ENCODE peak calls at places on chromosomes 13 and 19, in four cellular contexts. M is GM12865, D is nephron progenitor cell, J is progenitor cell of endocrine pancreas. B is an unnamed sample.

GRCh38 chr13:23723463-23723862 is 153.3 kb downstream of the TNFRSF19 start:
- DNase-seq in J (no peak), M (no peak), D (no peak), B (no peak)

GRCh38 chr19:6383188-6383587 is 7.5 kb upstream of the PSPN start:
- DNase-seq in M (no peak), J (no peak), D (no peak), B (no peak)

GRCh38 chr13:25879466-25879865 is 172.3 kb downstream of the SHISA2 start:
- DNase-seq in M (no peak), J (no peak), D (no peak), B (no peak)

GRCh38 chr13:39037880-39038568 is at the start of the genes NHLRC3 and PROSER1:
- DNase-seq in J (peak; percentile 53), M (peak; percentile 94), D (peak; percentile 82), B (peak; percentile 89)

GRCh38 chr13:76440568-76440967 is 445.6 kb downstream of the KCTD12 start:
- DNase-seq in D (no peak), J (no peak), M (peak; percentile 59), B (peak; percentile 56)

GRCh38 chr13:66305960-66306617 is 924.0 kb downstream of the PCDH9 start:
- DNase-seq in M (no peak), J (no peak), D (no peak), B (no peak)

GRCh38 chr19:23783634-23784033 is 24.9 kb upstream of the ZNF681 start:
- DNase-seq in J (no peak), M (no peak), D (no peak), B (no peak)

GRCh38 chr19:10523135-10523636 is 5.9 kb upstream of the S1PR5 start:
- DNase-seq in M (no peak), D (no peak), J (no peak), B (no peak)

GRCh38 chr13:34452831-34453230 is 489.2 kb upstream of the NBEA start:
- DNase-seq in M (no peak), J (no peak), D (no peak), B (no peak)

GRCh38 chr19:21604941-21605548 is 99.6 kb downstream of the ZNF429 start:
- DNase-seq in J (no peak), D (no peak), M (no peak), B (no peak)

GRCh38 chr19:42280761-42281174 is 11.7 kb downstream of the CIC start:
- DNase-seq in J (no peak), D (no peak), M (no peak), B (no peak)

GRCh38 chr13:29887651-29888050 is 37.2 kb upstream of the UBL3 start:
- DNase-seq in M (no peak), D (no peak), J (no peak), B (no peak)

GRCh38 chr13:28002886-28003698 is 14.6 kb upstream of the URAD start:
- DNase-seq in M (no peak), D (no peak), J (no peak), B (no peak)

GRCh38 chr13:114071991-114072390 is 60.4 kb downstream of the RASA3 start:
- DNase-seq in J (no peak), M (no peak), D (no peak), B (no peak)

GRCh38 chr19:1473424-1473851 is 5.6 kb downstream of the C19orf25 start:
- DNase-seq in D (no peak), M (no peak), J (no peak), B (no peak)

GRCh38 chr13:98371624-98372023 is 194.6 kb upstream of the RNF113B start:
- DNase-seq in D (no peak), M (no peak), J (no peak), B (no peak)

GRCh38 chr13:31394491-31394890 is 194.7 kb downstream of the B3GLCT start:
- DNase-seq in D (no peak), M (no peak), J (no peak), B (no peak)

GRCh38 chr19:44596428-44597130 is 16.8 kb upstream of the IGSF23 start:
- DNase-seq in D (no peak), J (no peak), M (no peak), B (no peak)

GRCh38 chr19:50050406-50051223 is 24.8 kb downstream of the ZNF473 start:
- DNase-seq in D (peak; percentile 70), J (no peak), M (peak; percentile 53), B (peak; percentile 76)

GRCh38 chr19:47296036-47296435 is 13.6 kb upstream of the C5AR1 start:
- DNase-seq in M (peak; percentile 91), J (peak; percentile 58), D (peak; percentile 81), B (peak; percentile 81)

GRCh38 chr19:10384580-10384979 is 4.2 kb upstream of the TYK2 start:
- DNase-seq in D (no peak), J (no peak), M (no peak), B (no peak)

GRCh38 chr19:14385492-14385891 is 4.2 kb downstream of the ADGRE5 start:
- DNase-seq in M (peak; percentile 56), D (no peak), J (no peak), B (peak; percentile 41)

GRCh38 chr13:45003417-45003816 is 14.1 kb downstream of the GPALPP1 start:
- DNase-seq in D (no peak), M (no peak), J (no peak), B (no peak)

GRCh38 chr13:98262307-98262706 is 85.2 kb upstream of the RNF113B start:
- DNase-seq in D (no peak), M (no peak), J (no peak), B (no peak)

GRCh38 chr19:9857920-9858746 is 23.0 kb downstream of the PIN1 start:
- DNase-seq in M (peak; percentile 12), J (no peak), D (no peak), B (peak; percentile 81)

GRCh38 chr13:27852491-27852890 is 60.2 kb downstream of the GSX1 start:
- DNase-seq in D (no peak), J (no peak), M (no peak), B (no peak)

GRCh38 chr13:94550030-94550738 is 45.8 kb downstream of the TGDS start:
- DNase-seq in M (no peak), D (no peak), J (no peak), B (no peak)

GRCh38 chr19:22256856-22257255 is 29.4 kb upstream of the ZNF729 start:
- DNase-seq in M (no peak), D (no peak), J (no peak), B (no peak)

GRCh38 chr19:49691243-49692101 is 556 bp downstream of the CPT1C start:
- DNase-seq in J (peak; percentile 41), D (peak; percentile 86), M (peak; percentile 38), B (no peak)

GRCh38 chr13:104847863-104848262 is 1687.6 kb downstream of the EFNB2 start:
- DNase-seq in M (no peak), J (no peak), D (no peak), B (no peak)

GRCh38 chr13:111027481-111028439 is 87.3 kb upstream of the ARHGEF7 start:
- DNase-seq in J (no peak), D (no peak), M (no peak), B (no peak)

GRCh38 chr19:48573163-48573505 is 21.2 kb downstream of the SULT2B1 start:
- DNase-seq in M (no peak), D (no peak), J (no peak), B (no peak)

GRCh38 chr13:99264053-99264452 is 5.9 kb upstream of the GPR18 start:
- DNase-seq in D (no peak), J (no peak), M (no peak), B (no peak)

GRCh38 chr13:42970824-42971669 is 21.0 kb downstream of the EPSTI1 start:
- DNase-seq in D (peak; percentile 32), J (no peak), M (peak; percentile 81), B (peak; percentile 64)

GRCh38 chr13:94660695-94661324 is 51.5 kb downstream of the SOX21 start:
- DNase-seq in D (no peak), J (no peak), M (peak; percentile 47), B (no peak)

GRCh38 chr19:40594657-40595077 is 6.5 kb upstream of the LTBP4 start:
- DNase-seq in D (no peak), J (no peak), M (no peak), B (no peak)
- TF ChIP-seq CTCF in D (no peak), J (no peak), M (no peak), B (no peak)

GRCh38 chr19:2479556-2480194 is 3.7 kb downstream of the GADD45B start:
- DNase-seq in J (no peak), D (no peak), M (no peak), B (no peak)
- TF ChIP-seq CTCF in J (peak; percentile 38), D (peak; percentile 18), M (peak; percentile 62), B (peak; percentile 24)

GRCh38 chr13:91946498-91947070 is 548.2 kb downstream of the GPC5 start:
- DNase-seq in J (no peak), D (peak; percentile 15), M (peak; percentile 23), B (peak; percentile 31)
- TF ChIP-seq CTCF in J (peak; percentile 74), D (peak; percentile 70), M (peak; percentile 34), B (peak; percentile 19)

GRCh38 chr19:4851551-4852290 is 15.7 kb downstream of the PLIN3 start:
- DNase-seq in J (peak; percentile 68), M (peak; percentile 85), D (peak; percentile 82), B (peak; percentile 87)
- TF ChIP-seq CTCF in J (peak; percentile 77), M (peak; percentile 93), D (peak; percentile 70), B (peak; percentile 76)

GRCh38 chr13:21176195-21176981 is at the start of the genes MRPL57 and SKA3:
- DNase-seq in M (peak; percentile 97), D (peak; percentile 93), J (peak; percentile 94), B (peak; percentile 98)
- TF ChIP-seq CTCF in M (no peak), D (no peak), J (peak; percentile 30), B (no peak)